ENCODE peak calls at places on chromosomes 4 and X, in nine cellular contexts. T is COR-L47; H is adipocyte; Z is occipital lobe; U is Caco-2; R is stimulated activated effector memory CD8-positive, alpha-beta T cell treated with anti-CD3 and anti-CD28 coated beads, Interleukin-12 subunit alpha, Interleukin-12 subunit beta, amount 100 ng/mL, for 72 hours; P is CD4-positive, alpha-beta T cell; D is stimulated activated CD8-positive, alpha-beta memory T cell treated with anti-CD3 and anti-CD28 coated beads, Interleukin-7, amount 100 ng/mL, for 4 hours; E is endothelial cell. I is an unnamed sample.

GRCh38 chrX:154401045-154401799 is 3.0 kb downstream of the RPL10 start:
- DNase-seq in Z (no peak), R (no peak), P (no peak), U (peak), H (no peak), D (no peak), E (no peak), T (no peak), I (peak)

GRCh38 chr4:108172231-108172779 is 3.6 kb upstream of the LEF1 start:
- DNase-seq in T (peak), P (no peak), Z (no peak), D (no peak), U (no peak), E (peak), H (no peak), R (no peak), I (no peak)

GRCh38 chrX:101785142-101785541 is 125.5 kb upstream of the ARMCX2 start:
- DNase-seq in H (no peak), P (no peak), Z (no peak), T (no peak), E (no peak), R (no peak), D (no peak), U (no peak), I (peak)

GRCh38 chr4:140176735-140177134 is 22.8 kb upstream of the MAML3 start:
- DNase-seq in D (no peak), H (no peak), T (no peak), Z (no peak), R (no peak), P (no peak), U (no peak), E (no peak), I (peak)

GRCh38 chrX:70046978-70047377 is 2.8 kb downstream of the AWAT2 start:
- DNase-seq in U (no peak), P (no peak), E (no peak), Z (no peak), R (no peak), H (no peak), D (no peak), T (no peak), I (no peak)

GRCh38 chr4:7301126-7301785 is 108.9 kb downstream of the SORCS2 start:
- DNase-seq in H (no peak), D (no peak), P (no peak), R (no peak), T (no peak), Z (no peak), E (no peak), U (no peak), I (no peak)

GRCh38 chrX:17923546-17923945 is 62.4 kb upstream of the RAI2 start:
- DNase-seq in R (no peak), Z (no peak), P (no peak), T (no peak), E (no peak), U (no peak), H (no peak), D (no peak), I (peak)

GRCh38 chr4:2793578-2793919 is 664 bp downstream of the SH3BP2 start:
- DNase-seq in P (no peak), U (peak), Z (no peak), R (peak), T (no peak), E (peak), D (peak), H (peak), I (no peak)

GRCh38 chr4:150236626-150237025 is 158.4 kb downstream of the DCLK2 start:
- DNase-seq in U (no peak), R (no peak), Z (no peak), P (no peak), E (no peak), H (peak), D (no peak), T (no peak), I (no peak)

GRCh38 chr4:163249042-163249441 is 82.4 kb upstream of the NAF1 start:
- DNase-seq in Z (no peak), D (no peak), R (no peak), T (no peak), E (no peak), P (no peak), U (no peak), H (no peak), I (no peak)

GRCh38 chr4:36771411-36772153 is 473.0 kb upstream of the NWD2 start:
- DNase-seq in R (no peak), T (no peak), D (no peak), Z (no peak), P (no peak), E (no peak), H (no peak), U (no peak), I (no peak)

GRCh38 chrX:70434914-70435586 is 9.6 kb upstream of the DLG3 start:
- DNase-seq in T (no peak), Z (no peak), H (no peak), U (no peak), P (no peak), R (no peak), D (peak), E (no peak), I (no peak)

GRCh38 chrX:103170216-103170615 is 44.7 kb upstream of the BEX4 start:
- DNase-seq in T (no peak), P (no peak), E (no peak), D (no peak), Z (no peak), R (no peak), U (no peak), H (no peak), I (no peak)

GRCh38 chr4:36676139-36677050 is 395.0 kb downstream of the DTHD1 start:
- DNase-seq in Z (peak), E (no peak), T (peak), P (no peak), D (no peak), U (no peak), R (no peak), H (no peak), I (no peak)

GRCh38 chrX:81201692-81202412 is at the start of the genes HMGN5 and SH3BGRL:
- DNase-seq in P (peak), E (peak), Z (peak), R (peak), T (peak), U (peak), D (peak), H (peak), I (peak)

GRCh38 chr4:153651041-153651960 is 32.8 kb upstream of the TLR2 start:
- DNase-seq in E (no peak), D (peak), R (no peak), Z (no peak), H (no peak), T (peak), U (no peak), P (no peak), I (no peak)

GRCh38 chr4:177290780-177291179 is 18.9 kb upstream of the NEIL3 start:
- DNase-seq in E (no peak), Z (no peak), H (no peak), U (no peak), P (no peak), D (no peak), R (no peak), T (no peak), I (no peak)

GRCh38 chrX:96835660-96836289 is 47.9 kb upstream of the RPA4 start:
- DNase-seq in R (no peak), H (no peak), E (no peak), Z (no peak), T (no peak), U (no peak), P (no peak), D (no peak), I (no peak)

GRCh38 chrX:23403849-23404248 is 69.2 kb downstream of the PTCHD1 start:
- DNase-seq in D (no peak), Z (no peak), U (no peak), R (no peak), H (no peak), E (no peak), T (peak), P (no peak), I (peak)

GRCh38 chr4:24805036-24805435 is 9.7 kb downstream of the SOD3 start:
- DNase-seq in U (no peak), R (no peak), H (no peak), T (peak), E (no peak), D (no peak), P (no peak), Z (no peak), I (no peak)

GRCh38 chrX:15820106-15821073 is 30.1 kb downstream of the ZRSR2 start:
- DNase-seq in T (no peak), Z (no peak), E (no peak), U (no peak), R (no peak), P (no peak), D (no peak), H (no peak), I (peak)

GRCh38 chr4:7158991-7159390 is 33.3 kb upstream of the SORCS2 start:
- DNase-seq in D (no peak), E (no peak), U (peak), T (no peak), Z (no peak), R (no peak), H (no peak), P (no peak), I (no peak)

GRCh38 chr4:15493411-15493810 is 23.7 kb downstream of the CC2D2A start:
- DNase-seq in P (no peak), E (no peak), D (no peak), Z (no peak), R (no peak), H (peak), T (no peak), U (no peak), I (no peak)

GRCh38 chr4:87491436-87491835 is 37.7 kb downstream of the SPARCL1 start:
- DNase-seq in T (no peak), P (no peak), R (no peak), E (no peak), U (no peak), D (no peak), Z (no peak), H (no peak), I (no peak)

GRCh38 chrX:16743604-16744325 is 24.4 kb downstream of the SYAP1 start:
- DNase-seq in T (no peak), H (peak), Z (no peak), R (no peak), E (no peak), P (no peak), U (no peak), D (no peak), I (no peak)

GRCh38 chr4:170242471-170242870 is 152.7 kb upstream of the AADAT start:
- DNase-seq in R (no peak), E (no peak), U (no peak), P (no peak), H (peak), Z (no peak), D (no peak), T (no peak), I (no peak)

GRCh38 chr4:112523764-112524505 is 8.0 kb upstream of the NEUROG2 start:
- DNase-seq in E (peak), H (no peak), P (peak), T (peak), Z (no peak), U (peak), R (peak), D (peak), I (peak)

GRCh38 chr4:10173039-10173753 is 56.6 kb upstream of the WDR1 start:
- DNase-seq in H (no peak), U (no peak), D (no peak), T (no peak), P (no peak), E (no peak), R (no peak), Z (no peak), I (no peak)

GRCh38 chrX:31112226-31112999 is 40.6 kb upstream of the FTHL17 start:
- DNase-seq in T (no peak), U (no peak), E (no peak), D (no peak), Z (no peak), H (no peak), P (no peak), R (no peak), I (no peak)

GRCh38 chrX:18210470-18210869 is 10.2 kb downstream of the BEND2 start:
- DNase-seq in Z (no peak), E (no peak), T (no peak), P (no peak), D (no peak), H (peak), R (no peak), U (no peak), I (peak)

I was measured in SK-MEL-5.